ENCODE peak calls at places on chromosomes 12 and 14, in nine cellular contexts. One of them, this sample, is unnamed.
A peak's percentile ranks its signal among the peaks of the same experiment; 100 is the strongest.

GRCh38 chr12:122946690-122947271 is 19.5 kb downstream of the ABCB9 start:
- DNase-seq in upper lobe of left lung: no peak
- DNase-seq in ascending aorta: peak; percentile 94
- DNase-seq in lower lobe of right lung: peak; percentile 91
- DNase-seq in stomach: peak; percentile 85
- DNase-seq in GM10248: peak; percentile 75
- DNase-seq in fibroblast of the aortic adventitia: peak; percentile 99
- DNase-seq in foreskin fibroblast: peak; percentile 100
- DNase-seq in psoas muscle: peak; percentile 89
- DNase-seq in this sample: peak; percentile 84

GRCh38 chr12:31519525-31519924 is 71.4 kb downstream of the DENND5B start:
- DNase-seq in GM10248: no peak
- DNase-seq in upper lobe of left lung: no peak
- DNase-seq in ascending aorta: no peak
- DNase-seq in fibroblast of the aortic adventitia: no peak
- DNase-seq in stomach: no peak
- DNase-seq in psoas muscle: no peak
- DNase-seq in lower lobe of right lung: no peak
- DNase-seq in foreskin fibroblast: peak; percentile 9
- DNase-seq in this sample: no peak

GRCh38 chr12:54215990-54216579 is 27.3 kb upstream of the SMUG1 start:
- DNase-seq in lower lobe of right lung: peak; percentile 58
- DNase-seq in upper lobe of left lung: no peak
- DNase-seq in fibroblast of the aortic adventitia: no peak
- DNase-seq in GM10248: no peak
- DNase-seq in foreskin fibroblast: no peak
- DNase-seq in stomach: no peak
- DNase-seq in psoas muscle: no peak
- DNase-seq in ascending aorta: no peak
- DNase-seq in this sample: no peak

GRCh38 chr14:24699052-24699451 is 65.1 kb upstream of the GZMB start:
- DNase-seq in upper lobe of left lung: no peak
- DNase-seq in lower lobe of right lung: no peak
- DNase-seq in psoas muscle: no peak
- DNase-seq in GM10248: no peak
- DNase-seq in stomach: no peak
- DNase-seq in ascending aorta: no peak
- DNase-seq in fibroblast of the aortic adventitia: no peak
- DNase-seq in foreskin fibroblast: no peak
- DNase-seq in this sample: no peak

GRCh38 chr12:15601210-15601800 is 187.9 kb downstream of the EPS8 start:
- DNase-seq in upper lobe of left lung: no peak
- DNase-seq in fibroblast of the aortic adventitia: peak; percentile 91
- DNase-seq in lower lobe of right lung: no peak
- DNase-seq in stomach: no peak
- DNase-seq in psoas muscle: no peak
- DNase-seq in GM10248: no peak
- DNase-seq in foreskin fibroblast: peak; percentile 93
- DNase-seq in ascending aorta: no peak
- DNase-seq in this sample: no peak

GRCh38 chr14:39368261-39368959 is 63.8 kb downstream of the FBXO33 start:
- DNase-seq in stomach: peak; percentile 42
- DNase-seq in upper lobe of left lung: no peak
- DNase-seq in ascending aorta: no peak
- DNase-seq in psoas muscle: no peak
- DNase-seq in lower lobe of right lung: no peak
- DNase-seq in fibroblast of the aortic adventitia: peak; percentile 85
- DNase-seq in foreskin fibroblast: peak; percentile 82
- DNase-seq in GM10248: peak; percentile 30
- DNase-seq in this sample: no peak

GRCh38 chr14:85412756-85413155 is 117.2 kb upstream of the FLRT2 start:
- DNase-seq in fibroblast of the aortic adventitia: no peak
- DNase-seq in foreskin fibroblast: no peak
- DNase-seq in lower lobe of right lung: no peak
- DNase-seq in GM10248: no peak
- DNase-seq in ascending aorta: no peak
- DNase-seq in psoas muscle: no peak
- DNase-seq in stomach: no peak
- DNase-seq in upper lobe of left lung: no peak
- DNase-seq in this sample: no peak

GRCh38 chr12:95141305-95141704 is 67.9 kb upstream of the NR2C1 start:
- DNase-seq in stomach: no peak
- DNase-seq in upper lobe of left lung: no peak
- DNase-seq in ascending aorta: no peak
- DNase-seq in foreskin fibroblast: no peak
- DNase-seq in lower lobe of right lung: no peak
- DNase-seq in psoas muscle: no peak
- DNase-seq in fibroblast of the aortic adventitia: no peak
- DNase-seq in GM10248: no peak
- DNase-seq in this sample: no peak

GRCh38 chr12:27814411-27814810 is 34.4 kb upstream of the MANSC4 start:
- DNase-seq in foreskin fibroblast: no peak
- DNase-seq in fibroblast of the aortic adventitia: no peak
- DNase-seq in psoas muscle: no peak
- DNase-seq in GM10248: no peak
- DNase-seq in upper lobe of left lung: no peak
- DNase-seq in lower lobe of right lung: no peak
- DNase-seq in ascending aorta: no peak
- DNase-seq in stomach: no peak
- DNase-seq in this sample: no peak

GRCh38 chr12:26696613-26697092 is 136.3 kb downstream of the ITPR2 start:
- DNase-seq in GM10248: no peak
- DNase-seq in fibroblast of the aortic adventitia: no peak
- DNase-seq in lower lobe of right lung: no peak
- DNase-seq in ascending aorta: no peak
- DNase-seq in upper lobe of left lung: no peak
- DNase-seq in stomach: no peak
- DNase-seq in foreskin fibroblast: no peak
- DNase-seq in psoas muscle: no peak
- DNase-seq in this sample: no peak

GRCh38 chr14:32908487-32909084 is 30.1 kb upstream of the NPAS3 start:
- DNase-seq in lower lobe of right lung: no peak
- DNase-seq in foreskin fibroblast: peak; percentile 24
- DNase-seq in GM10248: no peak
- DNase-seq in stomach: no peak
- DNase-seq in ascending aorta: no peak
- DNase-seq in psoas muscle: no peak
- DNase-seq in fibroblast of the aortic adventitia: no peak
- DNase-seq in upper lobe of left lung: no peak
- DNase-seq in this sample: no peak

DNA sequence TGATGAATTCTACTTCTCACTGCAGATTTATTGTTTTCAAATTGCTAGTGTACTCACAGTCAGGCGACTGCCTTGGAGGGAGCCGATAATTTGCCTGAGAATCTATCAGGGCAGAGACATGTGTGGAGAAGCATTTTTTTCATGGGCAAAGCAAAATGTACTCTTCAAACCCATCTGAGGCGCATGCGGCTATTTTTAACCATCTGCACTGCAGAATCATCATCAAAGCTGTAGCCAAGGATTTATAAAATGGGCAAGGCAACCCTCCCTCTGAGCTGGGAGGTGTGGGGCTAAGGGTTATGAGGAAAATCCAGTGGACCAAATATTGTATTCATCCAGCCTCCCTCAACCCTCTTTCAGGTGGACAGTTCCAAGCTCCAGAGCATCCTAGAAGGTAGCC is 37.7 kb downstream of the BEST3 start:
- DNase-seq in ascending aorta: no peak
- DNase-seq in stomach: no peak
- DNase-seq in fibroblast of the aortic adventitia: no peak
- DNase-seq in GM10248: no peak
- DNase-seq in lower lobe of right lung: no peak
- DNase-seq in psoas muscle: no peak
- DNase-seq in upper lobe of left lung: no peak
- DNase-seq in foreskin fibroblast: no peak
- DNase-seq in this sample: no peak
- TF ChIP-seq CTCF in ascending aorta: no peak
- TF ChIP-seq CTCF in stomach: no peak
- TF ChIP-seq CTCF in fibroblast of the aortic adventitia: no peak
- TF ChIP-seq CTCF in GM10248: no peak
- TF ChIP-seq CTCF in lower lobe of right lung: no peak
- TF ChIP-seq CTCF in psoas muscle: no peak
- TF ChIP-seq CTCF in upper lobe of left lung: no peak
- TF ChIP-seq CTCF in foreskin fibroblast: no peak
- TF ChIP-seq CTCF in this sample: no peak

GRCh38 chr12:24947541-24948451 is 1.1 kb downstream of the BCAT1 start:
- DNase-seq in ascending aorta: no peak
- DNase-seq in stomach: no peak
- DNase-seq in foreskin fibroblast: no peak
- DNase-seq in GM10248: peak; percentile 45
- DNase-seq in lower lobe of right lung: no peak
- DNase-seq in fibroblast of the aortic adventitia: peak; percentile 35
- DNase-seq in psoas muscle: no peak
- DNase-seq in upper lobe of left lung: no peak
- DNase-seq in this sample: no peak

GRCh38 chr12:24948816-24949722 is at the start of gene BCAT1:
- DNase-seq in stomach: peak; percentile 64
- DNase-seq in psoas muscle: peak; percentile 76
- DNase-seq in GM10248: peak; percentile 52
- DNase-seq in upper lobe of left lung: peak; percentile 93
- DNase-seq in lower lobe of right lung: peak; percentile 86
- DNase-seq in ascending aorta: peak; percentile 31
- DNase-seq in foreskin fibroblast: peak; percentile 92
- DNase-seq in fibroblast of the aortic adventitia: peak; percentile 86
- DNase-seq in this sample: peak; percentile 19

GRCh38 chr12:24950231-24950834 is 1.4 kb upstream of the BCAT1 start:
- DNase-seq in ascending aorta: no peak
- DNase-seq in psoas muscle: no peak
- DNase-seq in lower lobe of right lung: no peak
- DNase-seq in upper lobe of left lung: no peak
- DNase-seq in fibroblast of the aortic adventitia: no peak
- DNase-seq in foreskin fibroblast: no peak
- DNase-seq in stomach: no peak
- DNase-seq in GM10248: peak; percentile 53
- DNase-seq in this sample: no peak

GRCh38 chr12:24945822-24946221 is 3.1 kb downstream of the BCAT1 start:
- DNase-seq in lower lobe of right lung: no peak
- DNase-seq in stomach: no peak
- DNase-seq in upper lobe of left lung: no peak
- DNase-seq in ascending aorta: no peak
- DNase-seq in foreskin fibroblast: no peak
- DNase-seq in GM10248: no peak
- DNase-seq in fibroblast of the aortic adventitia: no peak
- DNase-seq in psoas muscle: no peak
- DNase-seq in this sample: no peak

GRCh38 chr12:24948452-24948815 is 467 bp downstream of the BCAT1 start:
- DNase-seq in upper lobe of left lung: no peak
- DNase-seq in foreskin fibroblast: peak; percentile 55
- DNase-seq in stomach: no peak
- DNase-seq in lower lobe of right lung: no peak
- DNase-seq in ascending aorta: no peak
- DNase-seq in GM10248: peak; percentile 35
- DNase-seq in psoas muscle: no peak
- DNase-seq in fibroblast of the aortic adventitia: peak; percentile 66
- DNase-seq in this sample: no peak
- TF ChIP-seq CTCF in upper lobe of left lung: no peak
- TF ChIP-seq CTCF in foreskin fibroblast: no peak
- TF ChIP-seq CTCF in stomach: no peak
- TF ChIP-seq CTCF in lower lobe of right lung: no peak
- TF ChIP-seq CTCF in ascending aorta: no peak
- TF ChIP-seq CTCF in GM10248: no peak
- TF ChIP-seq CTCF in psoas muscle: no peak
- TF ChIP-seq CTCF in fibroblast of the aortic adventitia: no peak
- TF ChIP-seq CTCF in this sample: no peak

GRCh38 chr14:77616133-77616453 is 344 bp downstream of the SPTLC2 start:
- DNase-seq in ascending aorta: no peak
- DNase-seq in upper lobe of left lung: no peak
- DNase-seq in lower lobe of right lung: no peak
- DNase-seq in psoas muscle: no peak
- DNase-seq in stomach: no peak
- DNase-seq in foreskin fibroblast: no peak
- DNase-seq in fibroblast of the aortic adventitia: no peak
- DNase-seq in GM10248: no peak
- DNase-seq in this sample: peak; percentile 17

GRCh38 chr14:77618381-77618780 is 1.9 kb upstream of the SPTLC2 start:
- DNase-seq in fibroblast of the aortic adventitia: no peak
- DNase-seq in psoas muscle: no peak
- DNase-seq in stomach: no peak
- DNase-seq in upper lobe of left lung: no peak
- DNase-seq in ascending aorta: no peak
- DNase-seq in GM10248: no peak
- DNase-seq in lower lobe of right lung: no peak
- DNase-seq in foreskin fibroblast: no peak
- DNase-seq in this sample: no peak

GRCh38 chr14:77613207-77613606 is 3.2 kb downstream of the SPTLC2 start:
- DNase-seq in psoas muscle: no peak
- DNase-seq in foreskin fibroblast: no peak
- DNase-seq in lower lobe of right lung: no peak
- DNase-seq in GM10248: no peak
- DNase-seq in ascending aorta: no peak
- DNase-seq in fibroblast of the aortic adventitia: no peak
- DNase-seq in upper lobe of left lung: no peak
- DNase-seq in stomach: no peak
- DNase-seq in this sample: no peak

GRCh38 chr14:77615231-77616132 is 955 bp downstream of the SPTLC2 start:
- DNase-seq in upper lobe of left lung: no peak
- DNase-seq in lower lobe of right lung: no peak
- DNase-seq in ascending aorta: no peak
- DNase-seq in stomach: no peak
- DNase-seq in fibroblast of the aortic adventitia: no peak
- DNase-seq in GM10248: no peak
- DNase-seq in psoas muscle: no peak
- DNase-seq in foreskin fibroblast: peak; percentile 58
- DNase-seq in this sample: peak; percentile 20

DNA sequence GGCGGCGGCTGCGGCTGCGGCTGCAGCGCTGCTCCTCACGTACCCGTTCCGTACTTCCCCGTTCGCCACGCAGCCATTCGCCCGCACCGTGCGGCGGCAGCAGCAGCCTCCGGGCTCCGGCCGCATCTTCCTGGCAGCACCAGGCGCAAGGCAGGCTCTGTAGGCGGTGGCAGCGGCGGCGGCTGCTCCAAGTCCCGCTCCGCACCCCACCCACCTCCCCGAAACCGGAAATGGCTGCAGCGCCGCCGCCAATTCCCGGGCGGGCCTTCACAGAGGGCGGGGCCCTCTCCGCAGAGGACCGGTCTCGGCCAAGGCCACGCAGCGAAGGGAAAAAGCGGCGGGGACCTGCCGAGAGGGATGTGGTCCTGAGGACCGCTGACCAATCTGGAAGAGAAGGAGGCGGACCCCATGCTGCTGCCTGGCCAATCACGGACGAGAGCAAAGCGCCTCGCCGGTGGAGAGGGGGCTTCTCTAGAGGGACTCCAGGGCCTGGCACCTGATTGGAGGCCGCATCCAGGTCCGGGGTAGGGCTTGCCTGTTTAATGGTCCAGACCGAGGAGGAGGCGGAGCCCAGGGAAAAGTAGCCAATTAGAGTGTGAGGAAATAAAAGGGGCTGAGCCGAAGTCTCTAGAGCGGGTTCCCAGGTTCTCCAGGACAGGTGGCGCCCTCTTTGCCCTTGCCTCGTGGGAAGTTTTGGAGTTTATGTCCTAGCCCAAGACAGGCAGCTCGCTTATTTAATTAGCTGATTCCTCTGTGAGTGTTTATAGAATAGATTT is at the start of gene SPTLC2:
- DNase-seq in psoas muscle: peak; percentile 97
- DNase-seq in ascending aorta: peak; percentile 98
- DNase-seq in foreskin fibroblast: peak; percentile 99
- DNase-seq in lower lobe of right lung: peak; percentile 99
- DNase-seq in GM10248: peak; percentile 98
- DNase-seq in upper lobe of left lung: peak; percentile 97
- DNase-seq in stomach: peak; percentile 99
- DNase-seq in fibroblast of the aortic adventitia: peak; percentile 99
- DNase-seq in this sample: peak; percentile 94
- TF ChIP-seq CTCF in psoas muscle: no peak
- TF ChIP-seq CTCF in ascending aorta: no peak
- TF ChIP-seq CTCF in foreskin fibroblast: no peak
- TF ChIP-seq CTCF in lower lobe of right lung: no peak
- TF ChIP-seq CTCF in GM10248: peak; percentile 26
- TF ChIP-seq CTCF in upper lobe of left lung: no peak
- TF ChIP-seq CTCF in stomach: no peak
- TF ChIP-seq CTCF in fibroblast of the aortic adventitia: no peak
- TF ChIP-seq CTCF in this sample: no peak

GRCh38 chr12:752673-753400 is 458 bp downstream of the WNK1 start:
- DNase-seq in GM10248: peak; percentile 60
- DNase-seq in lower lobe of right lung: peak; percentile 82
- DNase-seq in foreskin fibroblast: peak; percentile 83
- DNase-seq in psoas muscle: peak; percentile 75
- DNase-seq in fibroblast of the aortic adventitia: peak; percentile 27
- DNase-seq in ascending aorta: no peak
- DNase-seq in stomach: peak; percentile 68
- DNase-seq in upper lobe of left lung: peak; percentile 93
- DNase-seq in this sample: peak; percentile 56
- TF ChIP-seq CTCF in GM10248: peak; percentile 20
- TF ChIP-seq CTCF in lower lobe of right lung: peak; percentile 40
- TF ChIP-seq CTCF in foreskin fibroblast: no peak
- TF ChIP-seq CTCF in psoas muscle: peak; percentile 33
- TF ChIP-seq CTCF in fibroblast of the aortic adventitia: no peak
- TF ChIP-seq CTCF in ascending aorta: peak; percentile 9
- TF ChIP-seq CTCF in stomach: peak; percentile 47
- TF ChIP-seq CTCF in upper lobe of left lung: peak; percentile 45
- TF ChIP-seq CTCF in this sample: no peak

This sample was measured in natural killer cell.